ENCODE peak calls at places on chromosomes 5 and 9, in nine cellular contexts. S is body of pancreas, D is heart left ventricle, W is ovary, O is prostate gland, G is transverse colon, K is GM12878, I is uterus, Z is Peyer's patch. B is an unnamed sample.

GRCh38 chr9:21056931-21057330 is 20.8 kb downstream of the IFNB1 start:
- DNase-seq in D (no peak), S (no peak), Z (no peak), G (no peak), I (no peak), K (no peak), W (no peak), O (no peak), B (no peak)

GRCh38 chr5:151448038-151448985 is 909 bp downstream of the SLC36A1 start:
- DNase-seq in K (no peak), S (peak; percentile 28), W (peak; percentile 21), O (peak; percentile 22), G (peak; percentile 47), I (peak; percentile 17), D (no peak), Z (peak; percentile 57), B (no peak)

GRCh38 chr9:100104314-100104713 is 5.3 kb downstream of the INVS start:
- DNase-seq in I (no peak), O (no peak), D (no peak), K (no peak), G (no peak), Z (no peak), S (no peak), W (no peak), B (peak; percentile 35)

GRCh38 chr5:88390007-88390385 is 121.4 kb upstream of the TMEM161B start:
- DNase-seq in O (no peak), D (no peak), I (no peak), G (no peak), K (no peak), Z (no peak), W (no peak), S (no peak), B (no peak)

GRCh38 chr5:101783241-101784095 is 512.6 kb downstream of the SLCO4C1 start:
- DNase-seq in G (no peak), I (no peak), S (no peak), O (no peak), W (no peak), Z (no peak), D (no peak), K (no peak), B (no peak)

GRCh38 chr5:298737-299125 is 22.8 kb upstream of the AHRR start:
- DNase-seq in S (no peak), I (no peak), K (no peak), G (no peak), D (no peak), O (no peak), W (no peak), Z (no peak), B (no peak)

GRCh38 chr5:141514330-141515111 is 25.6 kb downstream of the PCDHGC5 start:
- DNase-seq in G (no peak), W (no peak), K (no peak), I (no peak), Z (no peak), D (no peak), S (no peak), O (peak; percentile 68), B (no peak)

GRCh38 chr5:52794519-52794918 is 6.8 kb downstream of the ITGA1 start:
- DNase-seq in S (no peak), D (no peak), O (no peak), I (no peak), W (no peak), Z (no peak), G (no peak), K (no peak), B (no peak)

GRCh38 chr9:133133680-133134418 is 12.8 kb upstream of the RALGDS start:
- DNase-seq in I (peak; percentile 88), O (peak; percentile 93), G (peak; percentile 95), Z (peak; percentile 97), S (peak; percentile 97), D (peak; percentile 94), W (peak; percentile 92), K (no peak), B (peak; percentile 100)

GRCh38 chr5:148632978-148633377 is 21.3 kb downstream of the HTR4 start:
- DNase-seq in D (no peak), I (no peak), G (peak; percentile 21), Z (no peak), S (no peak), W (no peak), K (no peak), O (no peak), B (no peak)

GRCh38 chr5:154603011-154603410 is 125.0 kb upstream of the HAND1 start:
- DNase-seq in I (no peak), Z (no peak), S (no peak), O (no peak), D (no peak), G (no peak), K (no peak), W (no peak), B (no peak)

GRCh38 chr5:180395540-180396274 is 42.6 kb upstream of the GFPT2 start:
- DNase-seq in W (no peak), D (no peak), I (no peak), Z (no peak), O (no peak), K (no peak), G (no peak), S (no peak), B (no peak)

GRCh38 chr5:139651502-139651862 is 3.3 kb downstream of the CXXC5 start:
- DNase-seq in K (no peak), Z (no peak), I (no peak), W (no peak), O (no peak), S (no peak), G (no peak), D (peak; percentile 28), B (no peak)

GRCh38 chr5:36239370-36240293 is 2.1 kb downstream of the NADK2 start:
- DNase-seq in W (no peak), I (no peak), S (peak; percentile 28), K (no peak), G (no peak), Z (no peak), O (no peak), D (no peak), B (no peak)

GRCh38 chr5:36241636-36242533 is at the start of gene NADK2:
- DNase-seq in I (peak; percentile 97), G (peak; percentile 95), W (peak; percentile 97), Z (peak; percentile 97), K (peak; percentile 61), O (peak; percentile 95), S (peak; percentile 96), D (peak; percentile 97), B (peak; percentile 96)

GRCh38 chr5:36242534-36243144 is 914 bp upstream of the NADK2 start:
- DNase-seq in Z (peak; percentile 51), W (no peak), O (no peak), S (peak; percentile 57), K (no peak), D (no peak), I (peak; percentile 22), G (peak; percentile 9), B (no peak)

GRCh38 chr5:36238896-36239295 is 2.8 kb downstream of the NADK2 start:
- DNase-seq in Z (no peak), K (no peak), I (no peak), W (no peak), O (no peak), G (no peak), D (no peak), S (no peak), B (no peak)

GRCh38 chr5:36240779-36241635 is 718 bp downstream of the NADK2 start:
- DNase-seq in W (peak; percentile 73), G (peak; percentile 68), I (peak; percentile 67), S (peak; percentile 70), K (no peak), O (peak; percentile 49), D (peak; percentile 67), Z (peak; percentile 77), B (peak; percentile 61)
- TF ChIP-seq POLR2A in W (no peak), G (no peak), I (peak; percentile 29), S (peak; percentile 59), K (peak; percentile 36), O (peak; percentile 26), D (no peak), Z (no peak), B (peak; percentile 46)

DNA sequence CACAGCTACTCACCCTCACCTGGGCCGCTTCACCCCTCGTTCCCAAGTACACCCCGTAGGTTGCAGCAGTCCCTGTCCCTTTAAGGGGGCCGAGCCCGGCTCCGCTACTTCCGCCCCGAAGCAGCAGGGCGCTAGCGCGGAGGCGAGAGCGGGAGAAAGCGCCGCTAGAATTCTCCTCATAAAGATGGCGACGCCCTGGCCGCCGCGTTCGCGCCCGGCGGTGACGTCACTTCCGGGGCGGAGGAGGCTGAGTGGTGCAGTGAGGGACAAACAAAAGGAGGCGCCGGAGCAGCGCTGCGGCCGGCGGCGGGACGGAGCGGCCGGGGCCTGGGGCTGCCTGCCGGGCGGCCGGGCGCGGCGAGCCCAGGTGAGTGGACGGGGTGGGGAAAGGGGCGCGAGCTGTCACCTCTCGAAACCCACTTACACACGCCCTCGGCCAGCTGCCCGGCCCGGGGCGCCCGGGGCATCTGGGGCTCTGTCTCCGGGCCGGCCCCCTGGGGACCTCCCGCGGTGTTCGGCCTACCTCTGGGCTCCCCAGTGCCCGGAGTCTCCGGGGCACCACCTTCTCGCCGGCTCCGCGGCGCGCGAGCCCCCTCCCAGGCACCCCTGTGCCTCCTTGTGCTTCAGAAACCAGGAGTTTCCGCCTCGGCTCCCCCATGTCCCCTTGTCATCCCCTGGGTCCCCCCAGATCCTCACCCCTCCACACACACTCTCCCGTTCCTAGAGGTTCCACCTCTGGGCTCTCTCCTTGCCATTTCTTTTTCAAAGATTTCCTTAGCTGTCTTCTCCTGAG is at the start of the genes KYAT1 and LRRC8A:
- DNase-seq in S (peak; percentile 97), O (peak; percentile 95), W (peak; percentile 97), K (peak; percentile 85), Z (peak; percentile 99), D (peak; percentile 98), G (peak; percentile 98), I (peak; percentile 98), B (peak; percentile 96)
- TF ChIP-seq POLR2A in S (peak; percentile 52), O (peak; percentile 86), W (peak; percentile 59), K (peak; percentile 82), Z (peak; percentile 73), D (no peak), G (no peak), I (peak; percentile 87), B (peak; percentile 96)

DNA sequence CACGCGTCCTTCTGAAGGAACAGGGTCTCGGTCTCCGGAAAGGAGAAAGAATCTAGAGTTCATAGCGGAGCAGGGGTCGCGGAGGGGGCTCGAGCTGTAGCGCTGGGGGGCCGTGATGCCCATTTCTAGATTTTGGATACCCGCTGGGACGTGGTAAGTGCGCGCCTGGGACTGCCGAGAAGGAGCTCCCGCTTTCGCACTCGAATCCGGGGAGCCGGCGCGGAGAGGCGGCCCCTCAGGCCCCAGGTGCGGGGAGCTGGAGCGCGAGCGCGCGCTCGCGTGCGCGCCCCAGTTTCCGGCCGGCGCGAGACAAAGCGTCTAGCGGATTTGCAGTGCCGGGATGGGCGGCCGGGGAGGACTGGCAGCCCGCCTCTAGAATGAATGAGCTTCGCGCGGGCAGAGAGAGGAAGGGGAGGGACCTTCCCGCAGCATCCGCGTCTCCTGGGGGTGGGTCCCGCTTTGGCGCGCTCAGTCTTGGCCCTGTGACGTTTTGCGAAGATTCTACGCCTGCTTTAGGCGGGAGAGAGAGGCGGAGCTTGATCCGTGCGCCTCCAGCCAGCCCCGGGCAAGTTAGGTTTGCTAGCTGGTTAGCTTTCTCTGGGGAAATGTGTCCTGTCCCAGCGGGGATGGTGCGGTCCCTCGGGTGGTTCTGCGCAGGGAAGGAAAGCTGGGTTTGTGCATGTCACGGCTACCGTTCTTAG is 1.2 kb downstream of the LMNB1 start:
- DNase-seq in K (peak; percentile 89), S (peak; percentile 84), Z (peak; percentile 96), D (peak; percentile 87), W (peak; percentile 83), I (peak; percentile 79), O (peak; percentile 67), G (peak; percentile 92), B (peak; percentile 69)
- TF ChIP-seq POLR2A in K (peak; percentile 71), S (no peak), Z (no peak), D (no peak), W (peak; percentile 20), I (peak; percentile 26), O (peak; percentile 56), G (peak; percentile 58), B (peak; percentile 69)

GRCh38 chr5:55823151-55823796 is 27.9 kb upstream of the IL31RA start:
- DNase-seq in G (no peak), I (no peak), Z (no peak), D (no peak), S (no peak), K (no peak), O (peak; percentile 47), W (no peak), B (no peak)
- TF ChIP-seq POLR2A in G (no peak), I (no peak), Z (no peak), D (no peak), S (no peak), K (no peak), O (no peak), W (no peak), B (no peak)